ENCODE peak calls at places on chromosomes 12 and 14, in four cellular contexts. S is prostate gland, L is ovary, E is adrenal gland. R is an unnamed sample. For H3K4me1 and H3K9me3, the result is how much of the 10 kb centered on the place peaks cover.

GRCh38 chr12:117118838-117119591 is 19.8 kb upstream of the TESC start:
- DNase-seq in S (no peak), L (no peak), E (no peak), R (no peak)

GRCh38 chr12:12704593-12705230 is 8.7 kb upstream of the GPR19 start:
- DNase-seq in S (peak), L (peak), E (peak), R (peak)

GRCh38 chr12:130194154-130194553 is 31.9 kb downstream of the FZD10 start:
- DNase-seq in S (no peak), L (no peak), E (no peak), R (no peak)

GRCh38 chr14:49861923-49862673 is 9.5 kb upstream of the NEMF start:
- DNase-seq in S (peak), L (peak), E (peak), R (peak)

GRCh38 chr14:70886421-70887206 is 20.6 kb upstream of the PCNX1 start:
- DNase-seq in S (no peak), L (no peak), E (peak), R (no peak)

GRCh38 chr14:39431416-39432178 is 636 bp downstream of the FBXO33 start:
- DNase-seq in S (peak), L (no peak), E (peak), R (peak)

GRCh38 chr12:109291531-109292341 is 17.3 kb downstream of the FOXN4 start:
- DNase-seq in S (peak), L (no peak), E (peak), R (no peak)

GRCh38 chr14:64504310-64504896 is at the start of gene ZBTB1:
- DNase-seq in S (peak), L (peak), E (peak), R (peak)

GRCh38 chr12:91205791-91206190 is 23.2 kb upstream of the DCN start:
- DNase-seq in S (no peak), L (no peak), E (no peak), R (no peak)

GRCh38 chr12:118073768-118074167 is 12.8 kb upstream of the WSB2 start:
- DNase-seq in S (no peak), L (no peak), E (no peak), R (no peak)

GRCh38 chr12:113334786-113335539 is at the start of gene SLC8B1:
- DNase-seq in S (peak), L (peak), E (peak), R (peak)

GRCh38 chr14:52856139-52856538 is 64.7 kb upstream of the GNPNAT1 start:
- DNase-seq in S (no peak), L (no peak), E (no peak), R (no peak)

GRCh38 chr12:124443929-124444712 is 123.3 kb downstream of the NCOR2 start:
- DNase-seq in S (no peak), L (no peak), E (no peak), R (no peak)

GRCh38 chr12:19230299-19230866 is 100.8 kb downstream of the PLEKHA5 start:
- DNase-seq in S (no peak), L (no peak), E (no peak), R (no peak)

GRCh38 chr12:55171445-55171844 is 45.2 kb downstream of the OR9K2 start:
- DNase-seq in S (no peak), L (no peak), E (no peak), R (no peak)
- TF ChIP-seq POLR2A in S (no peak), L (no peak), E (no peak), R (no peak)

GRCh38 chr14:91945776-91946305 is 1.7 kb downstream of the FBLN5 start:
- DNase-seq in S (no peak), L (no peak), E (no peak), R (no peak)
- H3K4me1 ChIP-seq in S (under half), L (under half), E (under half), R (under half)

GRCh38 chr12:106663385-106663784 is 80.6 kb downstream of the RFX4 start:
- DNase-seq in S (no peak), L (no peak), E (no peak), R (no peak)
- H3K9me3 ChIP-seq in S (under half), L (under half), E (under half), R (under half)

GRCh38 chr12:121791671-121792496 is 1.6 kb downstream of the RHOF start:
- DNase-seq in S (no peak), L (no peak), E (peak), R (no peak)
- TF ChIP-seq POLR2A in S (no peak), L (no peak), E (no peak), R (no peak)

GRCh38 chr12:1777798-1778197 is 42.6 kb upstream of the LRTM2 start:
- DNase-seq in S (no peak), L (no peak), E (no peak), R (no peak)
- H3K4me1 ChIP-seq in S (under half), L (under half), E (under half), R (under half)

GRCh38 chr12:131364903-131365820 is 345.7 kb upstream of the SFSWAP start:
- DNase-seq in S (no peak), L (no peak), E (no peak), R (peak)
- H3K9me3 ChIP-seq in S (under half), L (under half), E (under half), R (under half)